ENCODE peak calls at places on chromosomes 5 and 9, in six cellular contexts. G is stomach, K is neural crest cell, U is cardiac fibroblast, F is chondrocyte, W is pancreas. T is an unnamed sample.

GRCh38 chr5:77777281-77777892 is 1.2 kb upstream of the TBCA start:
- DNase-seq in F (no peak), W (no peak), G (no peak), K (no peak), U (no peak), T (peak; percentile 36)

GRCh38 chr5:67004730-67005350 is 191.8 kb downstream of the CD180 start:
- DNase-seq in F (no peak), G (no peak), W (no peak), U (no peak), K (peak; percentile 4), T (no peak)

GRCh38 chr5:16457853-16458252 is 7.7 kb downstream of the ZNF622 start:
- DNase-seq in G (no peak), F (no peak), K (no peak), U (no peak), W (no peak), T (no peak)

GRCh38 chr9:77935974-77936373 is 95.6 kb downstream of the GNAQ start:
- DNase-seq in K (no peak), F (no peak), W (no peak), G (no peak), U (no peak), T (no peak)

GRCh38 chr5:58294598-58295298 is 165.1 kb downstream of the PLK2 start:
- DNase-seq in G (no peak), W (no peak), U (no peak), F (no peak), K (no peak), T (no peak)

GRCh38 chr5:139644001-139644456 is 4.1 kb upstream of the CXXC5 start:
- DNase-seq in U (no peak), W (peak; percentile 70), K (no peak), G (peak; percentile 20), F (peak; percentile 44), T (no peak)

GRCh38 chr5:11322133-11322532 is 561.1 kb upstream of the DAP start:
- DNase-seq in W (no peak), F (no peak), G (no peak), U (no peak), K (no peak), T (peak; percentile 73)

GRCh38 chr9:128421474-128422010 is 885 bp downstream of the CERCAM start:
- DNase-seq in W (no peak), U (peak; percentile 40), F (no peak), G (no peak), K (no peak), T (no peak)

GRCh38 chr9:70641631-70642030 is 227.2 kb upstream of the KLF9 start:
- DNase-seq in K (no peak), G (no peak), U (no peak), F (no peak), W (no peak), T (no peak)

GRCh38 chr5:168023190-168023589 is 268.3 kb upstream of the WWC1 start:
- DNase-seq in G (no peak), F (no peak), W (no peak), U (peak; percentile 4), K (no peak), T (no peak)

GRCh38 chr9:9791621-9792020 is 821.2 kb downstream of the PTPRD start:
- DNase-seq in K (no peak), F (no peak), W (no peak), U (no peak), G (no peak), T (peak; percentile 19)
- TF ChIP-seq CTCF in K (peak; percentile 59), F (peak; percentile 85), W (no peak), U (no peak), G (no peak), T (peak; percentile 18)

DNA sequence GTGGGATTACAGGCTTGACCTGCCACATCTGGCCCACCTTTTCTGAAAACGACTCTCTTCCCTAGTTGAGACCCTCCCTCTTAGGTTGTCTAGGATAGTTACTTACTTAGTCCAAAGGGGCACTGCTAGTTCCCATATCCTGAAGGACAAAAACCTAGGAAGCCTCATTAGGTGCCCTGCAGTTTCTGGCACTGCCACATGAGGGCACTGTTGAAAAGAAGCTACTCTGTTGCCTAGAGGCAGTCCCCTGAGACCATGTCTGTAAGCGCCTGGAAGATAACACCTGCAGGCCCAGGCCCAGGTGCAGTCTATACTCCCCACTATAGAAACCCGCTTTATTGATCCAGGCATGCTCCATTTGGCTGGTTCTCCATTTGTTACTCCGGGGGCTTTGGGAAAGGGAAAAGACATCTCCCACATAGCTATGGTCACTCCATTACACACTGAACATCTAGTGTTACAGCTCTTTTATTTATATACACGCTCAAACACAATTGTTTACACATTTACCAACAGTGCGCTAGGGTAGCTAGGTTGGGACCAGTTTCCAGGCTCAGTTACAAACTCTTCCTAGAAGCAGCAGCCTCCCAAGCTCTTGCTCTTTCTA is 73.4 kb upstream of the PPARGC1B start:
- DNase-seq in W (no peak), U (no peak), F (no peak), K (no peak), G (peak; percentile 72), T (peak; percentile 80)
- TF ChIP-seq CTCF in W (peak; percentile 44), U (peak; percentile 74), F (peak; percentile 71), K (peak; percentile 70), G (peak; percentile 66), T (peak; percentile 85)

GRCh38 chr5:71836084-71836483 is 117.0 kb downstream of the CARTPT start:
- DNase-seq in G (no peak), U (peak; percentile 8), K (no peak), F (no peak), W (no peak), T (peak; percentile 9)
- TF ChIP-seq CTCF in G (no peak), U (peak; percentile 46), K (peak; percentile 58), F (peak; percentile 71), W (no peak), T (peak; percentile 20)

DNA sequence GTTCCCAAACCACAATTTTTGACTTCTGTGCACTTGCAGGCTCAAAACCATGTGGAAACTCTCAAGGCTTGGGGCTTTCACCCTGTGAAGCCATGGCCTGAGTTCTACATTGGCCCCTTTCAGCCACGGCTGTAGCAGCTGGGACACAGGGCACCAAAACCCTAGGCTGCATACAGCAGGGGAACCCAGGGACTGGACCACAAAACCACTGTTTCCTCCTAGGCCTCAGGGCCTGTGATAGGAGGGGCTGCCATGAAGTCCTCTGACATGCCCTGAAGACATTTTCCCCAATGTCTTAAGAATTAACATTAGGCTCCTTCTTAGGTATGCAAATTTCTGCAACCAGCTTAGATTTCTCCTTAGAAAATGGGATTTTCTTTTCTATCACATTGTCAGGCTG is 312.1 kb upstream of the TUSC1 start:
- DNase-seq in G (no peak), K (no peak), W (no peak), U (no peak), F (no peak), T (no peak)
- TF ChIP-seq CTCF in G (no peak), K (no peak), W (no peak), U (no peak), F (no peak), T (no peak)

GRCh38 chr5:59800375-59800893 is 93.1 kb downstream of the PDE4D start:
- DNase-seq in W (no peak), K (no peak), U (no peak), F (no peak), G (no peak), T (no peak)
- TF ChIP-seq CTCF in W (no peak), K (peak; percentile 6), U (no peak), F (peak; percentile 29), G (no peak), T (peak; percentile 7)

GRCh38 chr9:34045903-34046302 is 2.8 kb downstream of the UBAP2 start:
- DNase-seq in W (no peak), U (no peak), G (no peak), K (no peak), F (no peak), T (no peak)

GRCh38 chr9:34048730-34049629 is at the start of gene UBAP2:
- DNase-seq in K (peak; percentile 93), U (peak; percentile 98), G (peak; percentile 99), W (peak; percentile 98), F (peak; percentile 99), T (peak; percentile 98)

GRCh38 chr9:34047864-34048729 is 590 bp downstream of the UBAP2 start:
- DNase-seq in K (peak; percentile 19), G (peak; percentile 37), W (no peak), F (no peak), U (peak; percentile 14), T (peak; percentile 44)

GRCh38 chr9:34046784-34047379 is 1.8 kb downstream of the UBAP2 start:
- DNase-seq in G (no peak), U (peak; percentile 34), K (no peak), F (no peak), W (no peak), T (peak; percentile 29)

GRCh38 chr9:34049630-34050384 is 1.1 kb upstream of the UBAP2 start:
- DNase-seq in K (no peak), U (no peak), G (peak; percentile 28), W (no peak), F (no peak), T (peak; percentile 3)
- TF ChIP-seq CTCF in K (no peak), U (no peak), G (no peak), W (no peak), F (no peak), T (no peak)

DNA sequence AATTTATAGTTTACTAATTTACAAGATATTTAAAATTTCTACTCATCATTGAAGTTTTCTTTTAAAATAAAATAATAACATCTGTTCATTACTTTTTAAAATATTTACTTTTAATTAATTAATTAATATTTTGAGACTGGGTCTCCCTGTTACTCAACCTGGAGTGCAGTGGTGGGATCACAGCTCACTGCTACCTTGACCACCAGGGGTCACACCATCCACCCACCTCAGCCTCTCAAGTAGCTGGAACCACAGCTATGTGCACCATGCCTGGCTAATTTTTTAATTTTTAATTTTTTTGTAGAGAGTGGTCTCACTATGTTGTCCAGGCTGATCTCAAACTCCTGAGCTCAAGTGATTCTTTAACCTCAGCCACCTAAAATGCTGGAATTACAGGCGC is 1013.6 kb downstream of the CDH9 start:
- DNase-seq in F (no peak), W (no peak), G (no peak), U (no peak), K (no peak), T (peak; percentile 4)
- TF ChIP-seq CTCF in F (peak; percentile 33), W (no peak), G (no peak), U (no peak), K (peak; percentile 58), T (no peak)

T was measured in MCF 10A.